ENCODE peak calls at places on chromosomes 4 and X, in seven cellular contexts. B, V, Y, F, N, L and P are unnamed samples.

GRCh38 chrX:103927030-103927429 is 35.4 kb upstream of the TMSB15B start:
- DNase-seq in L (no peak), Y (no peak), N (no peak), V (no peak), B (no peak), F (no peak), P (no peak)

GRCh38 chr4:185096032-185096653 is 46.9 kb upstream of the SLC25A4 start:
- DNase-seq in Y (no peak), B (peak), N (peak), L (no peak), F (no peak), V (peak), P (no peak)

GRCh38 chr4:172152284-172152683 is 339.1 kb downstream of the GALNTL6 start:
- DNase-seq in Y (no peak), N (no peak), B (no peak), L (no peak), V (no peak), F (no peak), P (no peak)

GRCh38 chrX:129739591-129739990 is 812 bp downstream of the XPNPEP2 start:
- DNase-seq in V (no peak), F (no peak), N (no peak), Y (no peak), B (no peak), L (no peak), P (no peak)

GRCh38 chr4:76208005-76208765 is 5.4 kb downstream of the SCARB2 start:
- DNase-seq in B (peak), N (no peak), L (peak), V (no peak), F (no peak), Y (peak), P (peak)

GRCh38 chr4:87065016-87065415 is 130.2 kb downstream of the AFF1 start:
- DNase-seq in B (no peak), F (no peak), Y (no peak), N (no peak), L (no peak), V (no peak), P (no peak)

GRCh38 chr4:7956306-7957112 is 16.8 kb upstream of the AFAP1 start:
- DNase-seq in V (no peak), B (peak), N (no peak), F (no peak), L (no peak), Y (no peak), P (no peak)

GRCh38 chrX:11579856-11580595 is 85.7 kb downstream of the ARHGAP6 start:
- DNase-seq in Y (no peak), B (no peak), L (no peak), V (no peak), F (no peak), N (peak), P (no peak)

GRCh38 chr4:151173751-151174325 is 74.4 kb downstream of the RPS3A start:
- DNase-seq in Y (peak), V (no peak), B (no peak), N (no peak), L (no peak), F (no peak), P (no peak)

GRCh38 chrX:45709381-45709780 is 508.7 kb upstream of the DIPK2B start:
- DNase-seq in L (peak), N (no peak), F (no peak), Y (no peak), B (no peak), V (no peak), P (no peak)